ENCODE peak calls at places on chromosomes 16 and 17, in seven cellular contexts. One of them, this sample, is unnamed.

GRCh38 chr16:85327731-85328664 is 215.7 kb upstream of the CIBAR2 start:
- DNase-seq in GM23338: peak; percentile 99
- DNase-seq in PC-3: no peak
- DNase-seq in keratinocyte: no peak
- DNase-seq in MM.1S: no peak
- DNase-seq in GM12878: no peak
- DNase-seq in HCT116: peak; percentile 39
- DNase-seq in this sample: peak; percentile 60

GRCh38 chr17:61641084-61641483 is 50.1 kb upstream of the NACA2 start:
- DNase-seq in GM23338: no peak
- DNase-seq in PC-3: no peak
- DNase-seq in keratinocyte: no peak
- DNase-seq in MM.1S: no peak
- DNase-seq in GM12878: no peak
- DNase-seq in HCT116: no peak
- DNase-seq in this sample: no peak

GRCh38 chr17:36629970-36630369 is 28.6 kb downstream of the MRM1 start:
- DNase-seq in GM23338: no peak
- DNase-seq in PC-3: no peak
- DNase-seq in keratinocyte: no peak
- DNase-seq in MM.1S: no peak
- DNase-seq in GM12878: no peak
- DNase-seq in HCT116: no peak
- DNase-seq in this sample: no peak

GRCh38 chr17:9232591-9233270 is 211.4 kb downstream of the NTN1 start:
- DNase-seq in GM23338: no peak
- DNase-seq in PC-3: no peak
- DNase-seq in keratinocyte: no peak
- DNase-seq in MM.1S: no peak
- DNase-seq in GM12878: no peak
- DNase-seq in HCT116: no peak
- DNase-seq in this sample: peak; percentile 48

GRCh38 chr16:8621572-8622314 is at the start of gene METTL22:
- DNase-seq in GM23338: peak; percentile 89
- DNase-seq in PC-3: peak; percentile 82
- DNase-seq in keratinocyte: peak; percentile 44
- DNase-seq in MM.1S: peak; percentile 88
- DNase-seq in GM12878: peak; percentile 56
- DNase-seq in HCT116: peak; percentile 69
- DNase-seq in this sample: peak; percentile 84

GRCh38 chr17:17098426-17099035 is 56.3 kb downstream of the MPRIP start:
- DNase-seq in GM23338: no peak
- DNase-seq in PC-3: no peak
- DNase-seq in keratinocyte: no peak
- DNase-seq in MM.1S: no peak
- DNase-seq in GM12878: no peak
- DNase-seq in HCT116: no peak
- DNase-seq in this sample: peak; percentile 77

GRCh38 chr17:61645898-61646297 is 54.9 kb upstream of the NACA2 start:
- DNase-seq in GM23338: no peak
- DNase-seq in PC-3: no peak
- DNase-seq in keratinocyte: no peak
- DNase-seq in MM.1S: no peak
- DNase-seq in GM12878: no peak
- DNase-seq in HCT116: no peak
- DNase-seq in this sample: no peak

GRCh38 chr16:3578610-3579551 is 1.7 kb upstream of the NLRC3 start:
- DNase-seq in GM23338: peak; percentile 39
- DNase-seq in PC-3: no peak
- DNase-seq in keratinocyte: no peak
- DNase-seq in MM.1S: peak; percentile 76
- DNase-seq in GM12878: peak; percentile 56
- DNase-seq in HCT116: no peak
- DNase-seq in this sample: no peak

GRCh38 chr17:12627177-12627629 is 38.5 kb upstream of the MYOCD start:
- DNase-seq in GM23338: no peak
- DNase-seq in PC-3: peak; percentile 12
- DNase-seq in keratinocyte: no peak
- DNase-seq in MM.1S: no peak
- DNase-seq in GM12878: no peak
- DNase-seq in HCT116: no peak
- DNase-seq in this sample: peak; percentile 96

GRCh38 chr16:86491643-86492030 is 18.7 kb upstream of the FOXF1 start:
- DNase-seq in GM23338: no peak
- DNase-seq in PC-3: no peak
- DNase-seq in keratinocyte: no peak
- DNase-seq in MM.1S: no peak
- DNase-seq in GM12878: no peak
- DNase-seq in HCT116: no peak
- DNase-seq in this sample: no peak

GRCh38 chr17:40097931-40098845 is 2.2 kb downstream of the NR1D1 start:
- DNase-seq in GM23338: no peak
- DNase-seq in PC-3: peak; percentile 25
- DNase-seq in keratinocyte: peak; percentile 84
- DNase-seq in MM.1S: peak; percentile 38
- DNase-seq in GM12878: no peak
- DNase-seq in HCT116: no peak
- DNase-seq in this sample: peak; percentile 28

GRCh38 chr16:50300942-50301625 is 34.7 kb downstream of the ADCY7 start:
- DNase-seq in GM23338: no peak
- DNase-seq in PC-3: no peak
- DNase-seq in keratinocyte: no peak
- DNase-seq in MM.1S: no peak
- DNase-seq in GM12878: no peak
- DNase-seq in HCT116: no peak
- DNase-seq in this sample: peak; percentile 69

GRCh38 chr17:20852541-20853370 is 190.1 kb downstream of the USP22 start:
- DNase-seq in GM23338: peak; percentile 67
- DNase-seq in PC-3: peak; percentile 35
- DNase-seq in keratinocyte: no peak
- DNase-seq in MM.1S: peak; percentile 45
- DNase-seq in GM12878: no peak
- DNase-seq in HCT116: no peak
- DNase-seq in this sample: peak; percentile 19

GRCh38 chr16:17377360-17378324 is 93.1 kb downstream of the XYLT1 start:
- DNase-seq in GM23338: no peak
- DNase-seq in PC-3: no peak
- DNase-seq in keratinocyte: no peak
- DNase-seq in MM.1S: peak; percentile 81
- DNase-seq in GM12878: peak; percentile 80
- DNase-seq in HCT116: no peak
- DNase-seq in this sample: peak; percentile 56

GRCh38 chr17:80265205-80266068 is 4.8 kb downstream of the RNF213 start:
- DNase-seq in GM23338: no peak
- DNase-seq in PC-3: no peak
- DNase-seq in keratinocyte: no peak
- DNase-seq in MM.1S: no peak
- DNase-seq in GM12878: peak; percentile 84
- DNase-seq in HCT116: no peak
- DNase-seq in this sample: no peak

GRCh38 chr17:41810659-41811548 is 845 bp downstream of the P3H4 start:
- DNase-seq in GM23338: peak; percentile 58
- DNase-seq in PC-3: no peak
- DNase-seq in keratinocyte: no peak
- DNase-seq in MM.1S: no peak
- DNase-seq in GM12878: no peak
- DNase-seq in HCT116: no peak
- DNase-seq in this sample: no peak

GRCh38 chr17:40311575-40311974 is 2.6 kb downstream of the RARA start:
- DNase-seq in GM23338: no peak
- DNase-seq in PC-3: peak; percentile 70
- DNase-seq in keratinocyte: peak; percentile 66
- DNase-seq in MM.1S: no peak
- DNase-seq in GM12878: no peak
- DNase-seq in HCT116: no peak
- DNase-seq in this sample: no peak

GRCh38 chr16:21524068-21524751 is 75.2 kb upstream of the METTL9 start:
- DNase-seq in GM23338: no peak
- DNase-seq in PC-3: no peak
- DNase-seq in keratinocyte: no peak
- DNase-seq in MM.1S: no peak
- DNase-seq in GM12878: no peak
- DNase-seq in HCT116: no peak
- DNase-seq in this sample: no peak

GRCh38 chr16:48001306-48001885 is 154.4 kb downstream of the ABCC12 start:
- DNase-seq in GM23338: no peak
- DNase-seq in PC-3: no peak
- DNase-seq in keratinocyte: no peak
- DNase-seq in MM.1S: no peak
- DNase-seq in GM12878: no peak
- DNase-seq in HCT116: no peak
- DNase-seq in this sample: no peak

GRCh38 chr16:72112452-72112792 is 18.8 kb downstream of the DHX38 start:
- DNase-seq in GM23338: no peak
- DNase-seq in PC-3: no peak
- DNase-seq in keratinocyte: no peak
- DNase-seq in MM.1S: no peak
- DNase-seq in GM12878: no peak
- DNase-seq in HCT116: no peak
- DNase-seq in this sample: no peak

GRCh38 chr16:84482001-84482891 is 22.2 kb downstream of the MEAK7 start:
- DNase-seq in GM23338: no peak
- DNase-seq in PC-3: no peak
- DNase-seq in keratinocyte: no peak
- DNase-seq in MM.1S: no peak
- DNase-seq in GM12878: no peak
- DNase-seq in HCT116: no peak
- DNase-seq in this sample: no peak

GRCh38 chr16:88309905-88310259 is 72.9 kb upstream of the ZNF469 start:
- DNase-seq in GM23338: no peak
- DNase-seq in PC-3: peak; percentile 13
- DNase-seq in keratinocyte: no peak
- DNase-seq in MM.1S: no peak
- DNase-seq in GM12878: no peak
- DNase-seq in HCT116: no peak
- DNase-seq in this sample: no peak

GRCh38 chr16:68491576-68491950 is 43.3 kb upstream of the SMPD3 start:
- DNase-seq in GM23338: no peak
- DNase-seq in PC-3: no peak
- DNase-seq in keratinocyte: no peak
- DNase-seq in MM.1S: no peak
- DNase-seq in GM12878: no peak
- DNase-seq in HCT116: no peak
- DNase-seq in this sample: no peak
- H3K27ac ChIP-seq in GM23338: no peak overlapping the region
- H3K27ac ChIP-seq in PC-3: no peak overlapping the region
- H3K27ac ChIP-seq in keratinocyte: peak overlapping the region; percentile 8
- H3K27ac ChIP-seq in MM.1S: peak overlapping the region; percentile 37
- H3K27ac ChIP-seq in GM12878: no peak overlapping the region
- H3K27ac ChIP-seq in HCT116: no peak overlapping the region
- H3K27ac ChIP-seq in this sample: no peak overlapping the region

GRCh38 chr17:7043544-7044268 is at the start of gene SLC16A11:
- DNase-seq in GM23338: peak; percentile 49
- DNase-seq in PC-3: no peak
- DNase-seq in keratinocyte: no peak
- DNase-seq in MM.1S: peak; percentile 4
- DNase-seq in GM12878: no peak
- DNase-seq in HCT116: no peak
- DNase-seq in this sample: no peak
- TF ChIP-seq EZH2 in GM23338: no peak
- TF ChIP-seq EZH2 in PC-3: no peak
- TF ChIP-seq EZH2 in keratinocyte: no peak
- TF ChIP-seq EZH2 in MM.1S: no peak
- TF ChIP-seq EZH2 in GM12878: no peak
- TF ChIP-seq EZH2 in HCT116: no peak
- TF ChIP-seq EZH2 in this sample: peak; percentile 4

DNA sequence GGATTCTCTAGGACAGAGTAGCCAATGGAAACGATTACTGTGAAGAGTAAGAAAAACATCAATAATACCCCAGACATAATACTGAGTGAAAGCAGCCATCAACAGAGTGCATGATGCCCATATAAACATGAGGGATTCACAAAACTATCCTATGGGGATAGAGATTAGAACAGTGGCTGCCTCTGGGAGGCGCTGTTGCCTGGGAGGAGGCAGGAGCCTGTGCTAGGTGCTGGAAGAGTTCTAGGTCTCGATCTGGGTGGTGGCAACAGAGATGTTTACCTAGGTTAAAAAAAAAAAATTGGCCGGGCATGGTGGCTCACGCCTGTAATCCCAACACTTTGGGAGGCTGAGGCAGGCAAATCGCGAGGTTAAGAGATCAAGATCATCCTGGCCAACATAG is 7.9 kb downstream of the FA2H start:
- DNase-seq in GM23338: peak; percentile 70
- DNase-seq in PC-3: no peak
- DNase-seq in keratinocyte: no peak
- DNase-seq in MM.1S: no peak
- DNase-seq in GM12878: no peak
- DNase-seq in HCT116: no peak
- DNase-seq in this sample: no peak
- TF ChIP-seq CTCF in GM23338: peak; percentile 86
- TF ChIP-seq CTCF in PC-3: peak; percentile 42
- TF ChIP-seq CTCF in keratinocyte: peak; percentile 5
- TF ChIP-seq CTCF in MM.1S: no peak
- TF ChIP-seq CTCF in GM12878: peak; percentile 35
- TF ChIP-seq CTCF in HCT116: peak; percentile 59
- TF ChIP-seq CTCF in this sample: no peak

GRCh38 chr17:78717431-78717980 is 64.6 kb downstream of the CYTH1 start:
- DNase-seq in GM23338: peak; percentile 37
- DNase-seq in PC-3: peak; percentile 47
- DNase-seq in keratinocyte: no peak
- DNase-seq in MM.1S: peak; percentile 58
- DNase-seq in GM12878: no peak
- DNase-seq in HCT116: no peak
- DNase-seq in this sample: peak; percentile 45
- H3K27ac ChIP-seq in GM23338: peak overlapping the region; percentile 73
- H3K27ac ChIP-seq in PC-3: peak overlapping the region; percentile 34
- H3K27ac ChIP-seq in keratinocyte: peak overlapping the region; percentile 69
- H3K27ac ChIP-seq in MM.1S: peak overlapping the region; percentile 97
- H3K27ac ChIP-seq in GM12878: peak overlapping the region; percentile 87
- H3K27ac ChIP-seq in HCT116: no peak overlapping the region
- H3K27ac ChIP-seq in this sample: no peak overlapping the region

This sample was measured in fibroblast of lung.